ENCODE peak calls at places on chromosomes 12 and 14, in five cellular contexts. Y, K, O, F and W are unnamed samples.

GRCh38 chr14:58315606-58316005 is 17.3 kb downstream of the ARID4A start:
- DNase-seq in Y (no peak), K (no peak), O (no peak), F (no peak), W (no peak)

GRCh38 chr14:58626441-58626840 is 11.3 kb upstream of the DACT1 start:
- DNase-seq in Y (no peak), K (no peak), O (no peak), F (no peak), W (no peak)

GRCh38 chr12:103793046-103793445 is 48.0 kb downstream of the NT5DC3 start:
- DNase-seq in Y (no peak), K (no peak), O (no peak), F (no peak), W (no peak)

GRCh38 chr12:132493482-132494178 is 3.7 kb downstream of the FBRSL1 start:
- DNase-seq in Y (peak), K (no peak), O (no peak), F (no peak), W (no peak)

GRCh38 chr12:45257185-45257585 is 41.3 kb downstream of the ANO6 start:
- DNase-seq in Y (no peak), K (no peak), O (no peak), F (no peak), W (no peak)

GRCh38 chr12:120702629-120703028 is 7.6 kb upstream of the UNC119B start:
- DNase-seq in Y (no peak), K (no peak), O (no peak), F (no peak), W (no peak)

GRCh38 chr12:115227137-115227615 is 543.2 kb upstream of the TBX3 start:
- DNase-seq in Y (no peak), K (no peak), O (no peak), F (no peak), W (no peak)

GRCh38 chr14:69812725-69813124 is 15.7 kb upstream of the SLC10A1 start:
- DNase-seq in Y (no peak), K (no peak), O (no peak), F (no peak), W (no peak)

GRCh38 chr12:50078281-50078680 is 6.9 kb upstream of the SMARCD1 start:
- DNase-seq in Y (no peak), K (no peak), O (no peak), F (no peak), W (no peak)

GRCh38 chr12:102685841-102686240 is 205.5 kb upstream of the IGF1 start:
- DNase-seq in Y (no peak), K (no peak), O (no peak), F (no peak), W (no peak)

GRCh38 chr14:54683882-54684794 is 117.2 kb downstream of the SAMD4A start:
- DNase-seq in Y (no peak), K (no peak), O (no peak), F (no peak), W (no peak)

GRCh38 chr14:70888151-70888499 is 19.1 kb upstream of the PCNX1 start:
- DNase-seq in Y (no peak), K (no peak), O (no peak), F (no peak), W (no peak)

GRCh38 chr14:52876806-52877205 is 74.0 kb downstream of the FERMT2 start:
- DNase-seq in Y (no peak), K (no peak), O (no peak), F (no peak), W (no peak)

GRCh38 chr14:105255021-105255507 is 6.7 kb downstream of the BTBD6 start:
- DNase-seq in Y (no peak), K (no peak), O (peak), F (no peak), W (no peak)

GRCh38 chr12:58745348-58746125 is 174.8 kb downstream of the LRIG3 start:
- DNase-seq in Y (no peak), K (no peak), O (no peak), F (no peak), W (no peak)

GRCh38 chr14:24456980-24457379 is 14.4 kb upstream of the SDR39U1 start:
- DNase-seq in Y (no peak), K (no peak), O (no peak), F (no peak), W (no peak)

GRCh38 chr12:66087365-66087943 is 43.1 kb downstream of the LLPH start:
- DNase-seq in Y (peak), K (peak), O (no peak), F (peak), W (peak)

GRCh38 chr12:4719821-4720636 is at the start of gene GALNT8:
- DNase-seq in Y (peak), K (no peak), O (no peak), F (no peak), W (no peak)

GRCh38 chr14:31263485-31264133 is 56.0 kb upstream of the HECTD1 start:
- DNase-seq in Y (peak), K (no peak), O (no peak), F (no peak), W (no peak)

GRCh38 chr12:49664591-49665146 is 41.3 kb downstream of the PRPF40B start:
- DNase-seq in Y (no peak), K (no peak), O (no peak), F (peak), W (peak)

GRCh38 chr14:55609681-55610080 is 29.7 kb downstream of the KTN1 start:
- DNase-seq in Y (no peak), K (no peak), O (no peak), F (no peak), W (no peak)